ENCODE peak calls at places on chromosomes 2 and 18, in six cellular contexts. One of them, this sample, is unnamed.

GRCh38 chr2:98761267-98761781 is 30.4 kb upstream of the MGAT4A start:
- DNase-seq in dorsolateral prefrontal cortex: peak
- DNase-seq in naive thymus-derived CD4-positive, alpha-beta T cell: peak
- DNase-seq in fibroblast of lung: no peak
- DNase-seq in psoas muscle: no peak
- DNase-seq in AG09309: no peak
- DNase-seq in this sample: no peak

GRCh38 chr2:201939366-201939985 is 94.2 kb upstream of the FZD7 start:
- DNase-seq in naive thymus-derived CD4-positive, alpha-beta T cell: no peak
- DNase-seq in psoas muscle: no peak
- DNase-seq in fibroblast of lung: peak
- DNase-seq in AG09309: no peak
- DNase-seq in dorsolateral prefrontal cortex: no peak
- DNase-seq in this sample: no peak

GRCh38 chr2:15673919-15674636 is 82.4 kb downstream of the DDX1 start:
- DNase-seq in dorsolateral prefrontal cortex: no peak
- DNase-seq in fibroblast of lung: peak
- DNase-seq in psoas muscle: no peak
- DNase-seq in naive thymus-derived CD4-positive, alpha-beta T cell: no peak
- DNase-seq in AG09309: no peak
- DNase-seq in this sample: peak

GRCh38 chr2:119174216-119174992 is 15.9 kb upstream of the C1QL2 start:
- DNase-seq in dorsolateral prefrontal cortex: peak
- DNase-seq in naive thymus-derived CD4-positive, alpha-beta T cell: peak
- DNase-seq in fibroblast of lung: no peak
- DNase-seq in AG09309: no peak
- DNase-seq in psoas muscle: no peak
- DNase-seq in this sample: no peak

GRCh38 chr2:145185696-145186095 is 665.8 kb upstream of the ZEB2 start:
- DNase-seq in fibroblast of lung: peak
- DNase-seq in dorsolateral prefrontal cortex: no peak
- DNase-seq in naive thymus-derived CD4-positive, alpha-beta T cell: no peak
- DNase-seq in psoas muscle: no peak
- DNase-seq in AG09309: no peak
- DNase-seq in this sample: peak

GRCh38 chr18:39701839-39702238 is 2136.2 kb upstream of the CELF4 start:
- DNase-seq in dorsolateral prefrontal cortex: no peak
- DNase-seq in psoas muscle: no peak
- DNase-seq in naive thymus-derived CD4-positive, alpha-beta T cell: no peak
- DNase-seq in AG09309: no peak
- DNase-seq in fibroblast of lung: peak
- DNase-seq in this sample: no peak

GRCh38 chr2:156471772-156472171 is 35.6 kb downstream of the GPD2 start:
- DNase-seq in fibroblast of lung: no peak
- DNase-seq in dorsolateral prefrontal cortex: no peak
- DNase-seq in psoas muscle: no peak
- DNase-seq in AG09309: no peak
- DNase-seq in naive thymus-derived CD4-positive, alpha-beta T cell: no peak
- DNase-seq in this sample: no peak

GRCh38 chr2:85429924-85430289 is 11.4 kb downstream of the SH2D6 start:
- DNase-seq in psoas muscle: peak
- DNase-seq in AG09309: no peak
- DNase-seq in fibroblast of lung: no peak
- DNase-seq in dorsolateral prefrontal cortex: no peak
- DNase-seq in naive thymus-derived CD4-positive, alpha-beta T cell: no peak
- DNase-seq in this sample: no peak

GRCh38 chr2:5521462-5521861 is 170.7 kb upstream of the SOX11 start:
- DNase-seq in AG09309: no peak
- DNase-seq in naive thymus-derived CD4-positive, alpha-beta T cell: no peak
- DNase-seq in psoas muscle: no peak
- DNase-seq in dorsolateral prefrontal cortex: no peak
- DNase-seq in fibroblast of lung: no peak
- DNase-seq in this sample: no peak

GRCh38 chr18:48786621-48787522 is 163.9 kb downstream of the SMAD7 start:
- DNase-seq in fibroblast of lung: no peak
- DNase-seq in dorsolateral prefrontal cortex: peak
- DNase-seq in naive thymus-derived CD4-positive, alpha-beta T cell: no peak
- DNase-seq in psoas muscle: peak
- DNase-seq in AG09309: no peak
- DNase-seq in this sample: no peak

GRCh38 chr2:49225126-49225525 is 70.8 kb upstream of the FSHR start:
- DNase-seq in psoas muscle: no peak
- DNase-seq in fibroblast of lung: peak
- DNase-seq in AG09309: no peak
- DNase-seq in dorsolateral prefrontal cortex: no peak
- DNase-seq in naive thymus-derived CD4-positive, alpha-beta T cell: no peak
- DNase-seq in this sample: no peak

GRCh38 chr2:229434131-229434530 is 163.0 kb upstream of the PID1 start:
- DNase-seq in dorsolateral prefrontal cortex: no peak
- DNase-seq in naive thymus-derived CD4-positive, alpha-beta T cell: no peak
- DNase-seq in psoas muscle: no peak
- DNase-seq in AG09309: no peak
- DNase-seq in fibroblast of lung: no peak
- DNase-seq in this sample: no peak

GRCh38 chr2:53744395-53745065 is 23.1 kb upstream of the CHAC2 start:
- DNase-seq in fibroblast of lung: no peak
- DNase-seq in psoas muscle: no peak
- DNase-seq in dorsolateral prefrontal cortex: no peak
- DNase-seq in AG09309: no peak
- DNase-seq in naive thymus-derived CD4-positive, alpha-beta T cell: no peak
- DNase-seq in this sample: no peak

GRCh38 chr2:157443795-157444642 is at the start of gene CYTIP:
- DNase-seq in naive thymus-derived CD4-positive, alpha-beta T cell: peak
- DNase-seq in psoas muscle: no peak
- DNase-seq in dorsolateral prefrontal cortex: no peak
- DNase-seq in fibroblast of lung: no peak
- DNase-seq in AG09309: no peak
- DNase-seq in this sample: no peak

GRCh38 chr2:161076936-161077335 is 83.3 kb upstream of the TANK start:
- DNase-seq in naive thymus-derived CD4-positive, alpha-beta T cell: no peak
- DNase-seq in fibroblast of lung: no peak
- DNase-seq in psoas muscle: no peak
- DNase-seq in AG09309: no peak
- DNase-seq in dorsolateral prefrontal cortex: no peak
- DNase-seq in this sample: no peak

GRCh38 chr2:161077367-161078210 is 82.6 kb upstream of the TANK start:
- DNase-seq in naive thymus-derived CD4-positive, alpha-beta T cell: peak
- DNase-seq in dorsolateral prefrontal cortex: no peak
- DNase-seq in AG09309: no peak
- DNase-seq in psoas muscle: no peak
- DNase-seq in fibroblast of lung: peak
- DNase-seq in this sample: no peak

GRCh38 chr2:161075701-161076100 is 84.5 kb upstream of the TANK start:
- DNase-seq in psoas muscle: no peak
- DNase-seq in dorsolateral prefrontal cortex: no peak
- DNase-seq in AG09309: no peak
- DNase-seq in naive thymus-derived CD4-positive, alpha-beta T cell: no peak
- DNase-seq in fibroblast of lung: peak
- DNase-seq in this sample: no peak

DNA sequence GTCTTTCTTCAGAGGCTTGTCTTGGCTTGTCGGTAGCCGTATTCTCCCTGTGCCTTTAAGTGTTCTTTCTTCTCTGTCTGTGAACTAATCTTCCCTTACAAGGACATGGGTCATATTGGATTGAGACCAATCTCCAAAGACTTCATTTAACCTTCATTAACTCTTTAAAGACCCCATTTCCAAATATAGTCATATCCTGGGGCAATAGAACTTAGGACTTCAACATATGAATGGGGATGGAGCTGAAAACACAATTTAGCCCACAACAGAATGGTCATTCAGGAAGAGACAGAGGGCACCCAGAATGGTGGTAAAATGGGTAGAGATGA is 82.1 kb upstream of the TANK start:
- DNase-seq in AG09309: no peak
- DNase-seq in fibroblast of lung: no peak
- DNase-seq in dorsolateral prefrontal cortex: no peak
- DNase-seq in psoas muscle: no peak
- DNase-seq in naive thymus-derived CD4-positive, alpha-beta T cell: no peak
- DNase-seq in this sample: no peak
- H3K4me3 ChIP-seq in AG09309: no peak
- H3K4me3 ChIP-seq in fibroblast of lung: no peak
- H3K4me3 ChIP-seq in dorsolateral prefrontal cortex: no peak
- H3K4me3 ChIP-seq in psoas muscle: no peak
- H3K4me3 ChIP-seq in naive thymus-derived CD4-positive, alpha-beta T cell: peak
- H3K4me3 ChIP-seq in this sample: no peak

DNA sequence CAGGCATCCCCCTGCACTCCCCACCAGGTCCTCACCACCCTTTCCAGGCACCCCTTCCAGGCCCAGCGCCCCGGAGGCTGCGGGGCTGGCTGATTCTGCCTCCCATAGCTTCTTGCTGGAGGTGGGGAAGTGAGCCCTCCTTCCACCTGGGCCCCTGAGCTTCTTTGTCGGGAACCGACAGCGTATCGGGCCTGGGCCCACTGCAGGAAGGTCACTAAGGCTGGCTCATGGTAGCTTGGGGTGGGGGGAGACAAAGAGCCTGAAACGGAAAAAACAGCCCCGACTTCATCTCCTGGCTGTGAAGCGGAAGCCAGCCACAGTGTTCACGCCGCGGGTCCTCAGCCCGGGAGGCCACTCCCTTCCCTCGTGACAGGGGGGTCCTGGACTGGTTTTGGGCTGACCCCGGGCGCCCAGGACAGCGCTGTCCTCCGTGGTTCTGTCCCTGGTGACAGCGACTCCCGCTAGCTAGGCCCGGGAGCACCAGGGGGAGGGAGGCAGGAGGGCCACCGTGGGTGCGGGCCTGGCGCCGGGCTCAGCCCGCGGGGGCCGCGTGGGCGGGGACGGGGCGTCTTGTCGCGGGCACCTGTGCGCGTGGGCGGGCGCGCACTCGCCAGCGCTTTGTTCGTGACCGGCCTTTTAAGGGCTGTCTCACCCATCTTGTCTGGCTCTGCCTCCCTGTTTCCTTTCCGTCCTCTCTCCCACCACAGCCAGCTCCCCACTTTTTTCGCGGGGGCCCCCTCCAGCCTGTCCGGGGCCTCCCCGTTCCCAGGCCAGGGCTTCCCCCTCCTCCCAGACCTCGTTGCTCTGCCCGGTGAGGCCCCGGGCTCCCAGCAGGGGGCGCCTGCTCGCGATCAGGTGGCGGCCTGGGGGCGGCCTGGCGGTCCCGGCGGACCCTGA is 64.9 kb downstream of the DNMT3A start:
- DNase-seq in naive thymus-derived CD4-positive, alpha-beta T cell: peak
- DNase-seq in fibroblast of lung: peak
- DNase-seq in AG09309: no peak
- DNase-seq in dorsolateral prefrontal cortex: no peak
- DNase-seq in psoas muscle: peak
- DNase-seq in this sample: no peak
- H3K4me3 ChIP-seq in naive thymus-derived CD4-positive, alpha-beta T cell: peak
- H3K4me3 ChIP-seq in fibroblast of lung: no peak
- H3K4me3 ChIP-seq in AG09309: no peak
- H3K4me3 ChIP-seq in dorsolateral prefrontal cortex: peak
- H3K4me3 ChIP-seq in psoas muscle: peak
- H3K4me3 ChIP-seq in this sample: no peak

DNA sequence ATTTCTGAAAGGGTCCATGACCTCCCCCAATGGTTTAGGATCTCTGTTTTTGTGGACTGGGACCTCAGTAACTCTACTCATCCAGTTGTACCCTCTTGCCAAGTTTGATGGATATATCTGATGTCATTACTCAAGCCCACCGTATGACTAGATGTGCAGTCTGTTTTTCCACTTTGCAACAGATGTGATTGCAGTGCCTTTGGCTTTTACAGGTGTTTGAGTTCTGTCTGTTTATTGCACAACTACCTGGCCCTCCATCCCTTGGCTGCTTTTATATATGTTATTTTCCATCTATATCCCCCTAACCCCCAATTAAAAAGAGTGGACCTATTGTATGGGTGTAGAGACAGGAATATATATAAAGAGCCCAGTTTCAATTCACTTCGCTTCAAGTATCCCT is 10.8 kb downstream of the NCOA1 start:
- DNase-seq in psoas muscle: no peak
- DNase-seq in AG09309: no peak
- DNase-seq in fibroblast of lung: no peak
- DNase-seq in naive thymus-derived CD4-positive, alpha-beta T cell: no peak
- DNase-seq in dorsolateral prefrontal cortex: no peak
- DNase-seq in this sample: no peak
- H3K4me3 ChIP-seq in psoas muscle: no peak
- H3K4me3 ChIP-seq in AG09309: no peak
- H3K4me3 ChIP-seq in fibroblast of lung: no peak
- H3K4me3 ChIP-seq in naive thymus-derived CD4-positive, alpha-beta T cell: no peak
- H3K4me3 ChIP-seq in dorsolateral prefrontal cortex: no peak
- H3K4me3 ChIP-seq in this sample: no peak

DNA sequence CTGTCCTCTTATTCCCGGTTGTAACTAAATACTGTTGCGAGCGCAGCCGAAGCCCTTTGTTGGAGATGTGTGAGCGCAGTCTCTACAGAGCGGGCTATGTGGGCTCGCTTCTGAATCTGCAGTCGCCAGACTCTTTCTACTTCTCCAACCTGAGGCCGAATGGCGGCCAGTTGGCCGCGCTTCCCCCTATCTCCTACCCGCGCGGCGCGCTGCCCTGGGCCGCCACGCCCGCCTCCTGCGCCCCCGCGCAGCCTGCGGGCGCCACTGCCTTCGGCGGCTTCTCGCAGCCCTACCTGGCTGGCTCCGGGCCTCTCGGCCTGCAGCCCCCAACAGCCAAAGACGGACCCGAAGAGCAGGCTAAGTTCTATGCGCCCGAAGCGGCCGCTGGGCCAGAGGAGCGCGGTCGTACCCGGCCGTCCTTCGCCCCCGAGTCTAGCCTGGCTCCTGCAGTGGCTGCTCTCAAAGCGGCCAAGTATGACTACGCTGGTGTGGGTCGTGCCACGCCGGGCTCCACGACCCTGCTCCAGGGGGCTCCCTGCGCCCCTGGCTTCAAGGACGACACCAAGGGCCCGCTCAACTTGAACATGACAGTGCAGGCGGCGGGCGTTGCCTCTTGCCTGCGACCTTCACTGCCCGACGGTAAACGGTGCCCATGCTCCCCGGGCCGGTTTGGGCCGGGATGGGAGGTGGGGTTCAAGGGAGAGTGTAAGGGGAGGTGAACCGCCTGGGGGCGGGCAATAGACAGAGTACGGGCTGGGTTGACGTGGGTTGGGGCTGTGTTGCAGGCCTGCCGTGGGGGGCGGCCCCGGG is at the start of gene HOXD12:
- DNase-seq in fibroblast of lung: no peak
- DNase-seq in dorsolateral prefrontal cortex: no peak
- DNase-seq in naive thymus-derived CD4-positive, alpha-beta T cell: no peak
- DNase-seq in AG09309: no peak
- DNase-seq in psoas muscle: no peak
- DNase-seq in this sample: no peak
- H3K4me3 ChIP-seq in fibroblast of lung: no peak
- H3K4me3 ChIP-seq in dorsolateral prefrontal cortex: no peak
- H3K4me3 ChIP-seq in naive thymus-derived CD4-positive, alpha-beta T cell: no peak
- H3K4me3 ChIP-seq in AG09309: peak
- H3K4me3 ChIP-seq in psoas muscle: peak
- H3K4me3 ChIP-seq in this sample: no peak

GRCh38 chr2:131389657-131390056 is 25.7 kb upstream of the RAB6D start:
- DNase-seq in naive thymus-derived CD4-positive, alpha-beta T cell: no peak
- DNase-seq in AG09309: no peak
- DNase-seq in psoas muscle: no peak
- DNase-seq in fibroblast of lung: no peak
- DNase-seq in dorsolateral prefrontal cortex: no peak
- DNase-seq in this sample: no peak

GRCh38 chr2:131394147-131394931 is 30.4 kb upstream of the RAB6D start:
- DNase-seq in AG09309: no peak
- DNase-seq in dorsolateral prefrontal cortex: no peak
- DNase-seq in naive thymus-derived CD4-positive, alpha-beta T cell: no peak
- DNase-seq in fibroblast of lung: no peak
- DNase-seq in psoas muscle: peak
- DNase-seq in this sample: no peak
- H3K4me3 ChIP-seq in AG09309: no peak
- H3K4me3 ChIP-seq in dorsolateral prefrontal cortex: peak
- H3K4me3 ChIP-seq in naive thymus-derived CD4-positive, alpha-beta T cell: no peak
- H3K4me3 ChIP-seq in fibroblast of lung: no peak
- H3K4me3 ChIP-seq in psoas muscle: peak
- H3K4me3 ChIP-seq in this sample: no peak